ENCODE peak calls at places on chromosomes 5 and 9, in ten cellular contexts. One of them, this sample, is unnamed.

GRCh38 chr9:95104966-95105365 is 212.5 kb downstream of the FANCC start:
- DNase-seq in fibroblast of mammary gland: no peak
- DNase-seq in G401: no peak
- DNase-seq in CD4-positive, alpha-beta memory T cell: no peak
- DNase-seq in T-helper 1 cell: no peak
- DNase-seq in endothelial cell: no peak
- DNase-seq in HTR-8/SVneo: no peak
- DNase-seq in hypothalamus: no peak
- DNase-seq in neural progenitor cell: no peak
- DNase-seq in stimulated activated CD4-positive, alpha-beta T cell treated with anti-CD3 and anti-CD28 coated beads, Interleukin-12 subunit alpha, Interleukin-12 subunit beta, amount 100 ng/mL, for 24 hours: no peak
- DNase-seq in this sample: no peak

GRCh38 chr9:71725590-71726338 is 42.5 kb downstream of the CEMIP2 start:
- DNase-seq in fibroblast of mammary gland: peak
- DNase-seq in G401: no peak
- DNase-seq in CD4-positive, alpha-beta memory T cell: no peak
- DNase-seq in T-helper 1 cell: no peak
- DNase-seq in endothelial cell: no peak
- DNase-seq in HTR-8/SVneo: peak
- DNase-seq in hypothalamus: no peak
- DNase-seq in neural progenitor cell: no peak
- DNase-seq in stimulated activated CD4-positive, alpha-beta T cell treated with anti-CD3 and anti-CD28 coated beads, Interleukin-12 subunit alpha, Interleukin-12 subunit beta, amount 100 ng/mL, for 24 hours: no peak
- DNase-seq in this sample: no peak

GRCh38 chr5:2996248-2996647 is 244.8 kb upstream of the IRX2 start:
- DNase-seq in fibroblast of mammary gland: no peak
- DNase-seq in G401: no peak
- DNase-seq in CD4-positive, alpha-beta memory T cell: no peak
- DNase-seq in T-helper 1 cell: no peak
- DNase-seq in endothelial cell: no peak
- DNase-seq in HTR-8/SVneo: no peak
- DNase-seq in hypothalamus: no peak
- DNase-seq in neural progenitor cell: no peak
- DNase-seq in stimulated activated CD4-positive, alpha-beta T cell treated with anti-CD3 and anti-CD28 coated beads, Interleukin-12 subunit alpha, Interleukin-12 subunit beta, amount 100 ng/mL, for 24 hours: no peak
- DNase-seq in this sample: no peak

GRCh38 chr9:2620876-2621677 is 510 bp upstream of the VLDLR start:
- DNase-seq in fibroblast of mammary gland: peak
- DNase-seq in G401: peak
- DNase-seq in CD4-positive, alpha-beta memory T cell: peak
- DNase-seq in T-helper 1 cell: no peak
- DNase-seq in endothelial cell: peak
- DNase-seq in HTR-8/SVneo: peak
- DNase-seq in hypothalamus: peak
- DNase-seq in neural progenitor cell: peak
- DNase-seq in stimulated activated CD4-positive, alpha-beta T cell treated with anti-CD3 and anti-CD28 coated beads, Interleukin-12 subunit alpha, Interleukin-12 subunit beta, amount 100 ng/mL, for 24 hours: peak
- DNase-seq in this sample: peak

GRCh38 chr9:127525426-127526188 is 74.3 kb downstream of the LRSAM1 start:
- DNase-seq in fibroblast of mammary gland: peak
- DNase-seq in G401: no peak
- DNase-seq in CD4-positive, alpha-beta memory T cell: peak
- DNase-seq in T-helper 1 cell: no peak
- DNase-seq in endothelial cell: no peak
- DNase-seq in HTR-8/SVneo: no peak
- DNase-seq in hypothalamus: no peak
- DNase-seq in neural progenitor cell: peak
- DNase-seq in stimulated activated CD4-positive, alpha-beta T cell treated with anti-CD3 and anti-CD28 coated beads, Interleukin-12 subunit alpha, Interleukin-12 subunit beta, amount 100 ng/mL, for 24 hours: no peak
- DNase-seq in this sample: peak

GRCh38 chr5:2550479-2550878 is 201.0 kb downstream of the IRX2 start:
- DNase-seq in fibroblast of mammary gland: no peak
- DNase-seq in G401: no peak
- DNase-seq in CD4-positive, alpha-beta memory T cell: no peak
- DNase-seq in T-helper 1 cell: no peak
- DNase-seq in endothelial cell: no peak
- DNase-seq in HTR-8/SVneo: no peak
- DNase-seq in hypothalamus: no peak
- DNase-seq in neural progenitor cell: no peak
- DNase-seq in stimulated activated CD4-positive, alpha-beta T cell treated with anti-CD3 and anti-CD28 coated beads, Interleukin-12 subunit alpha, Interleukin-12 subunit beta, amount 100 ng/mL, for 24 hours: no peak
- DNase-seq in this sample: no peak

GRCh38 chr9:76654051-76654461 is 110.2 kb upstream of the PCA3 start:
- DNase-seq in fibroblast of mammary gland: peak
- DNase-seq in G401: peak
- DNase-seq in CD4-positive, alpha-beta memory T cell: no peak
- DNase-seq in T-helper 1 cell: no peak
- DNase-seq in endothelial cell: no peak
- DNase-seq in HTR-8/SVneo: no peak
- DNase-seq in hypothalamus: no peak
- DNase-seq in neural progenitor cell: no peak
- DNase-seq in stimulated activated CD4-positive, alpha-beta T cell treated with anti-CD3 and anti-CD28 coated beads, Interleukin-12 subunit alpha, Interleukin-12 subunit beta, amount 100 ng/mL, for 24 hours: no peak
- DNase-seq in this sample: no peak

GRCh38 chr5:88262116-88262515 is 6.5 kb downstream of the TMEM161B start:
- DNase-seq in fibroblast of mammary gland: peak
- DNase-seq in G401: no peak
- DNase-seq in CD4-positive, alpha-beta memory T cell: no peak
- DNase-seq in T-helper 1 cell: no peak
- DNase-seq in endothelial cell: no peak
- DNase-seq in HTR-8/SVneo: no peak
- DNase-seq in hypothalamus: no peak
- DNase-seq in neural progenitor cell: no peak
- DNase-seq in stimulated activated CD4-positive, alpha-beta T cell treated with anti-CD3 and anti-CD28 coated beads, Interleukin-12 subunit alpha, Interleukin-12 subunit beta, amount 100 ng/mL, for 24 hours: no peak
- DNase-seq in this sample: no peak

GRCh38 chr5:108515706-108516105 is 133.8 kb upstream of the FBXL17 start:
- DNase-seq in fibroblast of mammary gland: peak
- DNase-seq in G401: no peak
- DNase-seq in CD4-positive, alpha-beta memory T cell: no peak
- DNase-seq in T-helper 1 cell: no peak
- DNase-seq in endothelial cell: no peak
- DNase-seq in HTR-8/SVneo: no peak
- DNase-seq in hypothalamus: no peak
- DNase-seq in neural progenitor cell: no peak
- DNase-seq in stimulated activated CD4-positive, alpha-beta T cell treated with anti-CD3 and anti-CD28 coated beads, Interleukin-12 subunit alpha, Interleukin-12 subunit beta, amount 100 ng/mL, for 24 hours: no peak
- DNase-seq in this sample: no peak

GRCh38 chr5:31573494-31573893 is 41.4 kb downstream of the C5orf22 start:
- DNase-seq in fibroblast of mammary gland: no peak
- DNase-seq in G401: no peak
- DNase-seq in CD4-positive, alpha-beta memory T cell: no peak
- DNase-seq in T-helper 1 cell: no peak
- DNase-seq in endothelial cell: no peak
- DNase-seq in HTR-8/SVneo: no peak
- DNase-seq in hypothalamus: no peak
- DNase-seq in neural progenitor cell: no peak
- DNase-seq in stimulated activated CD4-positive, alpha-beta T cell treated with anti-CD3 and anti-CD28 coated beads, Interleukin-12 subunit alpha, Interleukin-12 subunit beta, amount 100 ng/mL, for 24 hours: no peak
- DNase-seq in this sample: no peak

GRCh38 chr9:106467847-106468163 is 395.2 kb upstream of the ZNF462 start:
- DNase-seq in fibroblast of mammary gland: no peak
- DNase-seq in G401: no peak
- DNase-seq in CD4-positive, alpha-beta memory T cell: no peak
- DNase-seq in T-helper 1 cell: no peak
- DNase-seq in endothelial cell: no peak
- DNase-seq in HTR-8/SVneo: no peak
- DNase-seq in hypothalamus: no peak
- DNase-seq in neural progenitor cell: no peak
- DNase-seq in stimulated activated CD4-positive, alpha-beta T cell treated with anti-CD3 and anti-CD28 coated beads, Interleukin-12 subunit alpha, Interleukin-12 subunit beta, amount 100 ng/mL, for 24 hours: no peak
- DNase-seq in this sample: no peak

GRCh38 chr5:149712439-149713147 is 17.5 kb upstream of the PPARGC1B start:
- DNase-seq in fibroblast of mammary gland: no peak
- DNase-seq in G401: no peak
- DNase-seq in CD4-positive, alpha-beta memory T cell: no peak
- DNase-seq in T-helper 1 cell: no peak
- DNase-seq in endothelial cell: no peak
- DNase-seq in HTR-8/SVneo: no peak
- DNase-seq in hypothalamus: no peak
- DNase-seq in neural progenitor cell: peak
- DNase-seq in stimulated activated CD4-positive, alpha-beta T cell treated with anti-CD3 and anti-CD28 coated beads, Interleukin-12 subunit alpha, Interleukin-12 subunit beta, amount 100 ng/mL, for 24 hours: no peak
- DNase-seq in this sample: no peak

GRCh38 chr5:162289489-162289888 is 221.9 kb downstream of the GABRG2 start:
- DNase-seq in fibroblast of mammary gland: no peak
- DNase-seq in G401: no peak
- DNase-seq in CD4-positive, alpha-beta memory T cell: no peak
- DNase-seq in T-helper 1 cell: no peak
- DNase-seq in endothelial cell: no peak
- DNase-seq in HTR-8/SVneo: no peak
- DNase-seq in hypothalamus: no peak
- DNase-seq in neural progenitor cell: no peak
- DNase-seq in stimulated activated CD4-positive, alpha-beta T cell treated with anti-CD3 and anti-CD28 coated beads, Interleukin-12 subunit alpha, Interleukin-12 subunit beta, amount 100 ng/mL, for 24 hours: no peak
- DNase-seq in this sample: no peak

GRCh38 chr5:157350939-157351338 is 85.0 kb downstream of the CYFIP2 start:
- DNase-seq in fibroblast of mammary gland: no peak
- DNase-seq in G401: no peak
- DNase-seq in CD4-positive, alpha-beta memory T cell: no peak
- DNase-seq in T-helper 1 cell: no peak
- DNase-seq in endothelial cell: no peak
- DNase-seq in HTR-8/SVneo: no peak
- DNase-seq in hypothalamus: no peak
- DNase-seq in neural progenitor cell: no peak
- DNase-seq in stimulated activated CD4-positive, alpha-beta T cell treated with anti-CD3 and anti-CD28 coated beads, Interleukin-12 subunit alpha, Interleukin-12 subunit beta, amount 100 ng/mL, for 24 hours: no peak
- DNase-seq in this sample: no peak

GRCh38 chr5:56409331-56410190 is 176.4 kb upstream of the ANKRD55 start:
- DNase-seq in fibroblast of mammary gland: peak
- DNase-seq in G401: peak
- DNase-seq in CD4-positive, alpha-beta memory T cell: no peak
- DNase-seq in T-helper 1 cell: no peak
- DNase-seq in endothelial cell: no peak
- DNase-seq in HTR-8/SVneo: peak
- DNase-seq in hypothalamus: no peak
- DNase-seq in neural progenitor cell: no peak
- DNase-seq in stimulated activated CD4-positive, alpha-beta T cell treated with anti-CD3 and anti-CD28 coated beads, Interleukin-12 subunit alpha, Interleukin-12 subunit beta, amount 100 ng/mL, for 24 hours: no peak
- DNase-seq in this sample: no peak

GRCh38 chr5:78985407-78986223 is 505 bp upstream of the ARSB start:
- DNase-seq in fibroblast of mammary gland: peak
- DNase-seq in G401: peak
- DNase-seq in CD4-positive, alpha-beta memory T cell: no peak
- DNase-seq in T-helper 1 cell: no peak
- DNase-seq in endothelial cell: no peak
- DNase-seq in HTR-8/SVneo: peak
- DNase-seq in hypothalamus: no peak
- DNase-seq in neural progenitor cell: peak
- DNase-seq in stimulated activated CD4-positive, alpha-beta T cell treated with anti-CD3 and anti-CD28 coated beads, Interleukin-12 subunit alpha, Interleukin-12 subunit beta, amount 100 ng/mL, for 24 hours: peak
- DNase-seq in this sample: peak

GRCh38 chr9:129259373-129259772 is 81.3 kb upstream of the IER5L start:
- DNase-seq in fibroblast of mammary gland: no peak
- DNase-seq in G401: no peak
- DNase-seq in CD4-positive, alpha-beta memory T cell: no peak
- DNase-seq in T-helper 1 cell: no peak
- DNase-seq in endothelial cell: no peak
- DNase-seq in HTR-8/SVneo: no peak
- DNase-seq in hypothalamus: no peak
- DNase-seq in neural progenitor cell: no peak
- DNase-seq in stimulated activated CD4-positive, alpha-beta T cell treated with anti-CD3 and anti-CD28 coated beads, Interleukin-12 subunit alpha, Interleukin-12 subunit beta, amount 100 ng/mL, for 24 hours: no peak
- DNase-seq in this sample: no peak

GRCh38 chr5:74934949-74935751 is 69.0 kb upstream of the FAM169A start:
- DNase-seq in fibroblast of mammary gland: peak
- DNase-seq in G401: peak
- DNase-seq in CD4-positive, alpha-beta memory T cell: peak
- DNase-seq in T-helper 1 cell: no peak
- DNase-seq in endothelial cell: peak
- DNase-seq in HTR-8/SVneo: no peak
- DNase-seq in hypothalamus: no peak
- DNase-seq in neural progenitor cell: peak
- DNase-seq in stimulated activated CD4-positive, alpha-beta T cell treated with anti-CD3 and anti-CD28 coated beads, Interleukin-12 subunit alpha, Interleukin-12 subunit beta, amount 100 ng/mL, for 24 hours: no peak
- DNase-seq in this sample: peak

GRCh38 chr5:31854625-31855526 is 215.9 kb downstream of the PDZD2 start:
- DNase-seq in fibroblast of mammary gland: no peak
- DNase-seq in G401: peak
- DNase-seq in CD4-positive, alpha-beta memory T cell: no peak
- DNase-seq in T-helper 1 cell: no peak
- DNase-seq in endothelial cell: peak
- DNase-seq in HTR-8/SVneo: peak
- DNase-seq in hypothalamus: peak
- DNase-seq in neural progenitor cell: peak
- DNase-seq in stimulated activated CD4-positive, alpha-beta T cell treated with anti-CD3 and anti-CD28 coated beads, Interleukin-12 subunit alpha, Interleukin-12 subunit beta, amount 100 ng/mL, for 24 hours: no peak
- DNase-seq in this sample: peak

GRCh38 chr5:134566741-134567221 is 41.3 kb downstream of the JADE2 start:
- DNase-seq in fibroblast of mammary gland: no peak
- DNase-seq in G401: no peak
- DNase-seq in CD4-positive, alpha-beta memory T cell: no peak
- DNase-seq in T-helper 1 cell: no peak
- DNase-seq in endothelial cell: no peak
- DNase-seq in HTR-8/SVneo: no peak
- DNase-seq in hypothalamus: no peak
- DNase-seq in neural progenitor cell: no peak
- DNase-seq in stimulated activated CD4-positive, alpha-beta T cell treated with anti-CD3 and anti-CD28 coated beads, Interleukin-12 subunit alpha, Interleukin-12 subunit beta, amount 100 ng/mL, for 24 hours: no peak
- DNase-seq in this sample: no peak

GRCh38 chr5:163963881-163964280 is 458.5 kb downstream of the MAT2B start:
- DNase-seq in fibroblast of mammary gland: peak
- DNase-seq in G401: no peak
- DNase-seq in CD4-positive, alpha-beta memory T cell: no peak
- DNase-seq in T-helper 1 cell: no peak
- DNase-seq in endothelial cell: no peak
- DNase-seq in HTR-8/SVneo: no peak
- DNase-seq in hypothalamus: no peak
- DNase-seq in neural progenitor cell: no peak
- DNase-seq in stimulated activated CD4-positive, alpha-beta T cell treated with anti-CD3 and anti-CD28 coated beads, Interleukin-12 subunit alpha, Interleukin-12 subunit beta, amount 100 ng/mL, for 24 hours: no peak
- DNase-seq in this sample: no peak

GRCh38 chr9:113650207-113651131 is 186.9 kb downstream of the RGS3 start:
- DNase-seq in fibroblast of mammary gland: peak
- DNase-seq in G401: no peak
- DNase-seq in CD4-positive, alpha-beta memory T cell: no peak
- DNase-seq in T-helper 1 cell: no peak
- DNase-seq in endothelial cell: peak
- DNase-seq in HTR-8/SVneo: peak
- DNase-seq in hypothalamus: no peak
- DNase-seq in neural progenitor cell: no peak
- DNase-seq in stimulated activated CD4-positive, alpha-beta T cell treated with anti-CD3 and anti-CD28 coated beads, Interleukin-12 subunit alpha, Interleukin-12 subunit beta, amount 100 ng/mL, for 24 hours: no peak
- DNase-seq in this sample: no peak

GRCh38 chr5:88480245-88480644 is 211.6 kb upstream of the TMEM161B start:
- DNase-seq in fibroblast of mammary gland: no peak
- DNase-seq in G401: peak
- DNase-seq in CD4-positive, alpha-beta memory T cell: no peak
- DNase-seq in T-helper 1 cell: no peak
- DNase-seq in endothelial cell: no peak
- DNase-seq in HTR-8/SVneo: no peak
- DNase-seq in hypothalamus: no peak
- DNase-seq in neural progenitor cell: no peak
- DNase-seq in stimulated activated CD4-positive, alpha-beta T cell treated with anti-CD3 and anti-CD28 coated beads, Interleukin-12 subunit alpha, Interleukin-12 subunit beta, amount 100 ng/mL, for 24 hours: no peak
- DNase-seq in this sample: no peak

GRCh38 chr5:172185096-172185461 is 2.9 kb downstream of the STK10 start:
- DNase-seq in fibroblast of mammary gland: no peak
- DNase-seq in G401: peak
- DNase-seq in CD4-positive, alpha-beta memory T cell: peak
- DNase-seq in T-helper 1 cell: no peak
- DNase-seq in endothelial cell: no peak
- DNase-seq in HTR-8/SVneo: no peak
- DNase-seq in hypothalamus: no peak
- DNase-seq in neural progenitor cell: no peak
- DNase-seq in stimulated activated CD4-positive, alpha-beta T cell treated with anti-CD3 and anti-CD28 coated beads, Interleukin-12 subunit alpha, Interleukin-12 subunit beta, amount 100 ng/mL, for 24 hours: no peak
- DNase-seq in this sample: peak

GRCh38 chr5:73030531-73030930 is 74.7 kb downstream of the FCHO2 start:
- DNase-seq in fibroblast of mammary gland: no peak
- DNase-seq in G401: no peak
- DNase-seq in CD4-positive, alpha-beta memory T cell: no peak
- DNase-seq in T-helper 1 cell: no peak
- DNase-seq in endothelial cell: no peak
- DNase-seq in HTR-8/SVneo: no peak
- DNase-seq in hypothalamus: no peak
- DNase-seq in neural progenitor cell: no peak
- DNase-seq in stimulated activated CD4-positive, alpha-beta T cell treated with anti-CD3 and anti-CD28 coated beads, Interleukin-12 subunit alpha, Interleukin-12 subunit beta, amount 100 ng/mL, for 24 hours: no peak
- DNase-seq in this sample: no peak

GRCh38 chr9:135344915-135345500 is 134.6 kb upstream of the PPP1R26 start:
- DNase-seq in fibroblast of mammary gland: no peak
- DNase-seq in G401: no peak
- DNase-seq in CD4-positive, alpha-beta memory T cell: no peak
- DNase-seq in T-helper 1 cell: no peak
- DNase-seq in endothelial cell: no peak
- DNase-seq in HTR-8/SVneo: no peak
- DNase-seq in hypothalamus: no peak
- DNase-seq in neural progenitor cell: no peak
- DNase-seq in stimulated activated CD4-positive, alpha-beta T cell treated with anti-CD3 and anti-CD28 coated beads, Interleukin-12 subunit alpha, Interleukin-12 subunit beta, amount 100 ng/mL, for 24 hours: no peak
- DNase-seq in this sample: no peak

GRCh38 chr5:19555436-19555835 is 432.6 kb downstream of the CDH18 start:
- DNase-seq in fibroblast of mammary gland: no peak
- DNase-seq in G401: no peak
- DNase-seq in CD4-positive, alpha-beta memory T cell: no peak
- DNase-seq in T-helper 1 cell: no peak
- DNase-seq in endothelial cell: no peak
- DNase-seq in HTR-8/SVneo: no peak
- DNase-seq in hypothalamus: no peak
- DNase-seq in neural progenitor cell: peak
- DNase-seq in stimulated activated CD4-positive, alpha-beta T cell treated with anti-CD3 and anti-CD28 coated beads, Interleukin-12 subunit alpha, Interleukin-12 subunit beta, amount 100 ng/mL, for 24 hours: no peak
- DNase-seq in this sample: no peak